ENCODE peak calls at places on chromosome 16, in ten cellular contexts. A, K, Z, O, F, R, G, V, C and Q are unnamed samples.
A peak's percentile ranks its signal among the peaks of the same experiment; 100 is the strongest.

GRCh38 chr16:50207652-50208051 is 54.5 kb downstream of the TENT4B start:
- DNase-seq in V (no peak), Z (peak; percentile 65), C (peak; percentile 31), R (no peak), G (no peak), O (peak; percentile 74), A (no peak), F (no peak), K (no peak), Q (peak; percentile 73)

GRCh38 chr16:85935957-85936760 is 37.2 kb downstream of the IRF8 start:
- DNase-seq in A (no peak), G (peak; percentile 47), C (no peak), K (peak; percentile 35), O (peak; percentile 36), Z (no peak), V (no peak), R (no peak), F (no peak), Q (peak; percentile 42)

GRCh38 chr16:25371342-25371741 is 113.7 kb upstream of the ZKSCAN2 start:
- DNase-seq in R (no peak), C (no peak), G (no peak), V (no peak), Z (no peak), K (no peak), O (no peak), F (no peak), A (no peak), Q (no peak)

GRCh38 chr16:89256651-89257254 is 39.2 kb downstream of the ZNF778 start:
- DNase-seq in O (peak; percentile 69), Z (peak; percentile 40), V (peak; percentile 69), F (peak; percentile 90), G (peak; percentile 67), C (peak; percentile 76), K (peak; percentile 60), R (peak; percentile 37), A (peak; percentile 69), Q (peak; percentile 76)

GRCh38 chr16:28157768-28158535 is 53.8 kb downstream of the XPO6 start:
- DNase-seq in Z (peak; percentile 71), K (no peak), O (peak; percentile 22), V (no peak), G (no peak), C (peak; percentile 38), A (no peak), F (no peak), R (no peak), Q (no peak)

GRCh38 chr16:20023190-20023589 is 50.5 kb downstream of the GPR139 start:
- DNase-seq in K (no peak), G (no peak), C (no peak), A (peak; percentile 30), R (no peak), V (no peak), Z (no peak), F (no peak), O (peak; percentile 1), Q (peak; percentile 9)

GRCh38 chr16:85663891-85664321 is 24.8 kb downstream of the GINS2 start:
- DNase-seq in O (no peak), C (no peak), G (no peak), R (no peak), F (no peak), K (no peak), V (no peak), Z (no peak), A (no peak), Q (no peak)

GRCh38 chr16:68892898-68893297 is 49.6 kb downstream of the TANGO6 start:
- DNase-seq in G (no peak), O (no peak), K (no peak), R (no peak), A (no peak), Z (no peak), F (no peak), V (no peak), C (no peak), Q (no peak)

GRCh38 chr16:12255473-12255872 is 278.9 kb downstream of the SNX29 start:
- DNase-seq in Z (peak; percentile 9), F (no peak), V (no peak), R (no peak), K (no peak), G (no peak), O (peak; percentile 36), C (no peak), A (no peak), Q (peak; percentile 4)

GRCh38 chr16:4612474-4612931 is 2.2 kb downstream of the UBALD1 start:
- DNase-seq in F (no peak), C (no peak), V (peak; percentile 80), R (no peak), G (no peak), K (no peak), Z (no peak), O (no peak), A (no peak), Q (no peak)

GRCh38 chr16:17173134-17173729 is 297.5 kb downstream of the XYLT1 start:
- DNase-seq in V (no peak), F (no peak), Z (peak; percentile 85), C (no peak), R (no peak), K (no peak), O (peak; percentile 78), A (no peak), G (no peak), Q (no peak)

GRCh38 chr16:49491111-49491670 is 117.6 kb downstream of the C16orf78 start:
- DNase-seq in K (no peak), G (no peak), O (no peak), R (no peak), V (no peak), A (no peak), F (no peak), Z (no peak), C (no peak), Q (no peak)

GRCh38 chr16:75087040-75087979 is 29.3 kb downstream of the LDHD start:
- DNase-seq in A (no peak), Z (peak; percentile 84), V (no peak), C (peak; percentile 12), G (no peak), R (peak; percentile 89), O (peak; percentile 49), K (no peak), F (no peak), Q (no peak)

GRCh38 chr16:74748042-74748709 is 26.4 kb downstream of the FA2H start:
- DNase-seq in K (no peak), A (no peak), F (no peak), Z (no peak), V (no peak), O (no peak), R (no peak), G (no peak), C (no peak), Q (no peak)

GRCh38 chr16:53356478-53357207 is 77.6 kb upstream of the RBL2 start:
- DNase-seq in K (no peak), C (no peak), R (no peak), Z (no peak), V (peak; percentile 33), O (no peak), F (no peak), A (no peak), G (no peak), Q (no peak)

GRCh38 chr16:81505011-81505660 is 60.5 kb downstream of the CMIP start:
- DNase-seq in O (no peak), C (no peak), Z (no peak), V (no peak), R (peak; percentile 63), F (no peak), K (no peak), G (no peak), A (peak; percentile 90), Q (no peak)

GRCh38 chr16:46632778-46633733 is 11.9 kb upstream of the SHCBP1 start:
- DNase-seq in R (peak; percentile 75), K (no peak), O (no peak), G (no peak), C (no peak), F (no peak), Z (no peak), V (peak; percentile 80), A (no peak), Q (no peak)

GRCh38 chr16:51442140-51442539 is 291.1 kb upstream of the SALL1 start:
- DNase-seq in G (no peak), F (no peak), Z (no peak), V (no peak), K (no peak), C (no peak), R (no peak), A (no peak), O (no peak), Q (no peak)

GRCh38 chr16:8094696-8095095 is 495.6 kb downstream of the TMEM114 start:
- DNase-seq in R (no peak), G (no peak), F (no peak), O (no peak), Z (no peak), C (no peak), A (no peak), V (no peak), K (no peak), Q (no peak)

GRCh38 chr16:81526935-81527334 is 82.3 kb downstream of the CMIP start:
- DNase-seq in R (no peak), K (no peak), O (peak; percentile 38), V (no peak), C (peak; percentile 31), G (no peak), F (no peak), A (peak; percentile 93), Z (peak; percentile 88), Q (no peak)

GRCh38 chr16:25691519-25692091 is at the start of gene HS3ST4:
- DNase-seq in V (peak; percentile 69), F (peak; percentile 52), K (no peak), R (peak; percentile 72), O (no peak), A (no peak), C (no peak), G (no peak), Z (no peak), Q (no peak)